ENCODE peak calls at places on chromosome 1, in ten cellular contexts. G is adrenal gland; F is tibial artery; L is breast epithelium; X is MM.1S; E is suprapubic skin; R is cardiac muscle cell; C is PC-3; Y is CD8-positive, alpha-beta T cell; I is fibroblast of lung. O is an unnamed sample.
A peak's percentile ranks its signal among the peaks of the same experiment; 100 is the strongest.

GRCh38 chr1:96370752-96371151 is 350.8 kb upstream of the PTBP2 start:
- DNase-seq in G (no peak), F (no peak), L (no peak), X (no peak), E (no peak), R (peak; percentile 93), C (peak; percentile 68), Y (no peak), I (peak; percentile 95), O (no peak)

GRCh38 chr1:162717548-162717947 is 73.0 kb upstream of the HSD17B7 start:
- DNase-seq in G (no peak), F (no peak), L (no peak), X (no peak), E (no peak), R (no peak), C (no peak), Y (no peak), I (no peak), O (no peak)

GRCh38 chr1:116268211-116268610 is 104.8 kb upstream of the ATP1A1 start:
- DNase-seq in G (peak; percentile 81), F (no peak), L (peak; percentile 95), X (peak; percentile 57), E (peak; percentile 73), R (peak; percentile 37), C (peak; percentile 83), Y (no peak), I (no peak), O (no peak)

GRCh38 chr1:9416506-9416905 is 122.8 kb upstream of the SLC25A33 start:
- DNase-seq in G (no peak), F (no peak), L (no peak), X (no peak), E (no peak), R (no peak), C (no peak), Y (no peak), I (no peak), O (no peak)

GRCh38 chr1:2389644-2390043 is 1.7 kb downstream of the MORN1 start:
- DNase-seq in G (no peak), F (no peak), L (no peak), X (no peak), E (no peak), R (no peak), C (no peak), Y (peak; percentile 8), I (no peak), O (peak; percentile 13)

GRCh38 chr1:182301467-182302198 is 90.0 kb downstream of the GLUL start:
- DNase-seq in G (no peak), F (no peak), L (peak; percentile 49), X (no peak), E (no peak), R (peak; percentile 94), C (no peak), Y (no peak), I (peak; percentile 56), O (peak; percentile 32)

GRCh38 chr1:5994713-5995621 is 2.7 kb upstream of the NPHP4 start:
- DNase-seq in G (no peak), F (no peak), L (no peak), X (peak; percentile 77), E (no peak), R (no peak), C (no peak), Y (peak; percentile 75), I (no peak), O (peak; percentile 60)

GRCh38 chr1:94527447-94528031 is 14.0 kb downstream of the F3 start:
- DNase-seq in G (no peak), F (no peak), L (no peak), X (no peak), E (no peak), R (peak; percentile 45), C (peak; percentile 44), Y (no peak), I (peak; percentile 68), O (no peak)

GRCh38 chr1:46487818-46488218 is 1.8 kb upstream of the DMBX1 start:
- DNase-seq in G (no peak), F (no peak), L (no peak), X (no peak), E (no peak), R (peak; percentile 44), C (no peak), Y (no peak), I (no peak), O (no peak)

GRCh38 chr1:182122265-182122664 is 60.8 kb upstream of the ZNF648 start:
- DNase-seq in G (no peak), F (no peak), L (no peak), X (no peak), E (no peak), R (no peak), C (peak; percentile 32), Y (no peak), I (no peak), O (no peak)

GRCh38 chr1:177517556-177517955 is 346.8 kb downstream of the BRINP2 start:
- DNase-seq in G (no peak), F (no peak), L (no peak), X (no peak), E (no peak), R (peak; percentile 29), C (peak; percentile 38), Y (no peak), I (peak; percentile 83), O (no peak)

GRCh38 chr1:208261874-208262273 is 17.7 kb upstream of the PLXNA2 start:
- DNase-seq in G (no peak), F (no peak), L (no peak), X (no peak), E (no peak), R (no peak), C (no peak), Y (no peak), I (no peak), O (no peak)

GRCh38 chr1:1307261-1307907 is 346 bp downstream of the ACAP3 start:
- DNase-seq in G (no peak), F (peak; percentile 37), L (no peak), X (peak; percentile 19), E (no peak), R (no peak), C (peak; percentile 47), Y (no peak), I (no peak), O (peak; percentile 81)

GRCh38 chr1:183515002-183515689 is 42.8 kb downstream of the SMG7 start:
- DNase-seq in G (no peak), F (no peak), L (no peak), X (no peak), E (no peak), R (peak; percentile 52), C (peak; percentile 87), Y (no peak), I (peak; percentile 80), O (no peak)

GRCh38 chr1:96843196-96843595 is 121.6 kb downstream of the PTBP2 start:
- DNase-seq in G (no peak), F (no peak), L (no peak), X (no peak), E (no peak), R (peak; percentile 75), C (no peak), Y (no peak), I (peak; percentile 38), O (no peak)

GRCh38 chr1:1543706-1544099 is 3.3 kb upstream of the TMEM240 start:
- DNase-seq in G (peak; percentile 98), F (no peak), L (peak; percentile 79), X (no peak), E (peak; percentile 86), R (no peak), C (no peak), Y (no peak), I (no peak), O (peak; percentile 92)

DNA sequence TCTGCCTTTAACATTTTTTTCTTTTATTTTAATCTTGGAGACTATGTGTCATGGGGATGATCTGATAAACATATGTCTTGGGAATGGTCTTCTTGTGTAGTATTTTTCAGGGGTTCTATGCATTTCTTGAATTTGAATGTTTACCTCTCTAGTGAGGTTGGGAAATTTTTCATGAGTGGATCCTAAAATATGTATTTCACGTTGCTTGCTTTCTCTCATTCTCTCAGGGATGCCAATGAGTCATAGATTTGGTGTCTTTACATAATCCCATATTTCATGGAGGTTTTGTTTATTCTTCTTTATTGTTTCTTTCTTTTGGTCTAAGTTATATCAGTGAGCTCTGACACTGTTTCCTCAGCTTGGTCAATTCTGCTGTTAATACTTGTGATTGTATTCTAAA is 1237.2 kb downstream of the PLA2G4A start:
- DNase-seq in G (no peak), F (no peak), L (no peak), X (no peak), E (no peak), R (no peak), C (peak; percentile 58), Y (no peak), I (peak; percentile 35), O (no peak)
- H3K27ac ChIP-seq in G (no peak overlapping the region), F (no peak overlapping the region), L (no peak overlapping the region), X (no peak overlapping the region), E (no peak overlapping the region), R (no peak overlapping the region), C (no peak overlapping the region), Y (no peak overlapping the region), I (no peak overlapping the region), O (no peak overlapping the region)

GRCh38 chr1:71357708-71358107 is 276.9 kb upstream of the ZRANB2 start:
- DNase-seq in G (no peak), F (no peak), L (no peak), X (no peak), E (no peak), R (peak; percentile 21), C (no peak), Y (no peak), I (no peak), O (no peak)
- TF ChIP-seq CTCF in G (no peak), F (no peak), L (no peak), X (no peak), E (no peak), R (peak; percentile 34), C (no peak), Y (no peak), I (no peak), O (no peak)

DNA sequence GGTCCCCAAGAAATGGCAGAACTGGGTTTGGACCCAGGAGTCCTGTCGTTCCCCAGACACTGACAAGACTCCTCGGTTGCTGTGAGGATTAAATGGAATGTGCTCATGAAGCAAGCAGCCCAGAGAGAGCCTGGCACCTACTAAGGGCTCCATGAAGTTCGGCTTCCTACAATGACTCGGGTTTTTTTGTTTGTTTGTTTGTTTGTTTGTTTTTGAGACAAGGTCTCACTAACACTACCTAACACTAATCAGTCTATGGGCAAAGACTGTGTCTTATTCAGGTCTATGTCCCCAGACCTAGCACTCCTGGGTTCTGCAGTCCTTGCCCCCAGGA is 3.4 kb upstream of the LACTBL1 start:
- DNase-seq in G (no peak), F (no peak), L (no peak), X (no peak), E (no peak), R (no peak), C (no peak), Y (no peak), I (no peak), O (no peak)
- H3K27ac ChIP-seq in G (no peak overlapping the region), F (no peak overlapping the region), L (no peak overlapping the region), X (no peak overlapping the region), E (no peak overlapping the region), R (no peak overlapping the region), C (peak overlapping the region; percentile 3), Y (no peak overlapping the region), I (no peak overlapping the region), O (no peak overlapping the region)

DNA sequence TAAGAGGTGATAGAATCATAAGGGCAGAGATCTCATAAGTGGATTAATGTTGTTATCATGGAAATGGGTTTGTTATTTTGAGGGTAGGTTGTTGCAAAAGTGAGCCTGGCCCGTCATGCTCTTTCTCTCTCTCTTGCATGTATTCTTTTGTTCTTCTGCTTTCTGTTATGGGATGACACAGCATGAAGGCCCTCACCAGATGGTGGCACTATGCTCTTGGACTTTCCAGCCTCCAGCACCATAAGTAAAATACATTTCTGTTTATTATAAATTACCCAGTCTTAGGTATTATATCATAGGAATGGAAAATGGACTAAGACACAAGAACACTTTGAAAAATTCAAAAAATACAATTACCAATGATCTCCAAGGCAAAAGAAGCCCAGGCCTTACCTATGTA is 676.1 kb downstream of the PTPRU start:
- DNase-seq in G (peak; percentile 64), F (no peak), L (no peak), X (no peak), E (no peak), R (peak; percentile 56), C (peak; percentile 44), Y (no peak), I (peak; percentile 33), O (no peak)
- TF ChIP-seq CTCF in G (peak; percentile 13), F (no peak), L (no peak), X (peak; percentile 14), E (no peak), R (peak; percentile 47), C (peak; percentile 66), Y (no peak), I (peak; percentile 23), O (peak; percentile 27)

O was measured in heart left ventricle.